ENCODE peak calls at places on chromosomes 4 and X, in four cellular contexts. One of them, this sample, is unnamed.

GRCh38 chr4:100106982-100107381 is 83.3 kb downstream of the DDIT4L start:
- DNase-seq in K562: no peak
- DNase-seq in GM12878: peak; percentile 71
- DNase-seq in IMR-90: no peak
- DNase-seq in this sample: no peak

GRCh38 chr4:78684196-78685079 is 91.7 kb upstream of the BMP2K start:
- DNase-seq in GM12878: no peak
- DNase-seq in K562: no peak
- DNase-seq in IMR-90: peak; percentile 55
- DNase-seq in this sample: no peak

GRCh38 chr4:128907966-128908365 is 98.5 kb downstream of the JADE1 start:
- DNase-seq in GM12878: no peak
- DNase-seq in K562: no peak
- DNase-seq in IMR-90: no peak
- DNase-seq in this sample: no peak

GRCh38 chrX:150429577-150429976 is 66.5 kb downstream of the MAMLD1 start:
- DNase-seq in IMR-90: peak; percentile 86
- DNase-seq in K562: no peak
- DNase-seq in GM12878: no peak
- DNase-seq in this sample: no peak

GRCh38 chr4:22237155-22237751 is 278.6 kb downstream of the ADGRA3 start:
- DNase-seq in K562: peak; percentile 24
- DNase-seq in IMR-90: peak; percentile 13
- DNase-seq in GM12878: no peak
- DNase-seq in this sample: no peak

GRCh38 chrX:40173662-40174593 is 76.2 kb upstream of the BCOR start:
- DNase-seq in GM12878: no peak
- DNase-seq in K562: no peak
- DNase-seq in IMR-90: no peak
- DNase-seq in this sample: no peak

GRCh38 chr4:112514449-112515277 is 1.3 kb downstream of the NEUROG2 start:
- DNase-seq in IMR-90: no peak
- DNase-seq in GM12878: no peak
- DNase-seq in K562: no peak
- DNase-seq in this sample: no peak

GRCh38 chr4:148056879-148057278 is 325.0 kb downstream of the ARHGAP10 start:
- DNase-seq in K562: peak; percentile 22
- DNase-seq in IMR-90: peak; percentile 77
- DNase-seq in GM12878: peak; percentile 95
- DNase-seq in this sample: peak; percentile 3

GRCh38 chr4:98260047-98260578 is 1.1 kb upstream of the RAP1GDS1 start:
- DNase-seq in K562: no peak
- DNase-seq in IMR-90: peak; percentile 10
- DNase-seq in GM12878: no peak
- DNase-seq in this sample: no peak

GRCh38 chr4:35163189-35163588 is 1081.1 kb downstream of the ARAP2 start:
- DNase-seq in GM12878: no peak
- DNase-seq in IMR-90: no peak
- DNase-seq in K562: no peak
- DNase-seq in this sample: no peak

GRCh38 chrX:134472041-134472440 is 12.1 kb downstream of the HPRT1 start:
- DNase-seq in IMR-90: no peak
- DNase-seq in K562: no peak
- DNase-seq in GM12878: no peak
- DNase-seq in this sample: no peak

GRCh38 chr4:76753814-76754213 is 144.1 kb downstream of the SOWAHB start:
- DNase-seq in GM12878: no peak
- DNase-seq in K562: no peak
- DNase-seq in IMR-90: peak; percentile 98
- DNase-seq in this sample: no peak

GRCh38 chr4:143586080-143586479 is 72.6 kb downstream of the SMARCA5 start:
- DNase-seq in GM12878: no peak
- DNase-seq in K562: no peak
- DNase-seq in IMR-90: peak; percentile 42
- DNase-seq in this sample: no peak

GRCh38 chrX:100913111-100913510 is 15.6 kb downstream of the XKRX start:
- DNase-seq in K562: no peak
- DNase-seq in GM12878: no peak
- DNase-seq in IMR-90: no peak
- DNase-seq in this sample: no peak

GRCh38 chr4:81723044-81723884 is 251.6 kb upstream of the RASGEF1B start:
- DNase-seq in GM12878: no peak
- DNase-seq in IMR-90: no peak
- DNase-seq in K562: no peak
- DNase-seq in this sample: no peak

GRCh38 chr4:28075557-28075956 is 1214.9 kb downstream of the STIM2 start:
- DNase-seq in IMR-90: peak; percentile 29
- DNase-seq in GM12878: no peak
- DNase-seq in K562: no peak
- DNase-seq in this sample: no peak

DNA sequence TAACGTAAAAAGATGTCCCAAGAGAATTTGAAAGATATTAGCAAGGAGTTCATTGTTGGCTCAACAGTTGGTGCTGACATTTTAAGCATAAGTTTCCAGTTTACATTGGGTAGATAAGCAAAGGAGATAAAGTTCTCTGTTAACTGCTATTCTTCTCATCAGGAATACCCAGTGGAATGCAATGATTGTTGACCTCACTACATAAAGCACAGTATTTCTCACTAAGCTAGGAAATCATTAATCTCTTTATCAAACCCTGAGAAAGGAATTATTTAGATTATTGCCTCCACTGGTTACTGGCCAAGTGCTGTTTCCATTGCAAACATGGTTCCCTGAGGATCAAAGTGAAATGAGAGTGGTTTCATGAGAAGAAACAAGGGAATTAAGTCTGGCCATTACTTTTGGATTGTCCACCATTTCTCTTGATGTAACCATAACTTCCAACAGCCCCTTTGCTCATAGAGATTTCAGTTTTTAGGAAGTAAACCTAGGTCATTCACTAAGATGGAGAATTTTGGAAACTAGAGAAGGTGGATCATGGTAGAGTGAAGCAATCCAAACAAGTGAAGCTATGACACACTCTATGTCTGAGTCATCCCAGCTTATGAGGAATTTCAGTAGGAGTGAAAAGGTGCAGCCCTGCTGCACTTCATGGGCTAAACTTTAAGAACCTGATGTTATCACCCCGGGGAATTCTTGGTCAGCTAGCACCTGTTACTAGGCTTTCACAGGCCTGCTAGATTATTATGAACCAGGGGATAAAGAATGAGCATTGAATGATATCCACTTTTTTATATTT is 163.4 kb downstream of the AREG start:
- DNase-seq in IMR-90: peak; percentile 61
- DNase-seq in K562: no peak
- DNase-seq in GM12878: no peak
- DNase-seq in this sample: peak; percentile 86
- TF ChIP-seq ELK1 in IMR-90: no peak
- TF ChIP-seq ELK1 in K562: no peak
- TF ChIP-seq ELK1 in GM12878: no peak
- TF ChIP-seq ELK1 in this sample: no peak

DNA sequence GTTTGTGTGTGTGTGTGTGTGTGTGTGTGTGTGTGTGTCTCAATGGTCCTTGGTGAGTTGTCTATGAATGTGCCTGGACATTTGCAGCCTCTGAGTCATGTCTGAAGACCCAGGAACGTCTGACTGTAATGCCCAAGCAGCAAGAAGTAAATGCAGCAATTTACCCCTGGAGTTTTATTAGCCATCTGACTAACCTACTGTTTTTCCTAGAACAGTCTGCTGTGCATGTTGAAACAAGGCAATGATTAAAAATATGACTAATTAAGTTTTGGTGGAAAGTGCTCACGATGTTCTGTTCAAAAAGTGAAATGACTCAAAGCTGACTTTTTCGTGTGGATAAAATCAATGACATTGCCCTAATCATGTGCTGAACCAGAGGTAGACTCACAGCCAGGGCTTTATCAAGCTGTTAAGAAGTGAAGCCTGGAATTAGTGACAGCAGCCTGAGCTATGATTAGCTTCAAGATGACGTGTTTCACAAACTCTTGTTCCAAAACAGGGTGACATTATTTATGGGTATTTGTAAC is 201.6 kb downstream of the CPE start:
- DNase-seq in K562: no peak
- DNase-seq in IMR-90: no peak
- DNase-seq in GM12878: no peak
- DNase-seq in this sample: no peak
- TF ChIP-seq ELK1 in K562: no peak
- TF ChIP-seq ELK1 in IMR-90: no peak
- TF ChIP-seq ELK1 in GM12878: no peak
- TF ChIP-seq ELK1 in this sample: no peak

GRCh38 chr4:949656-950055 is 17.4 kb downstream of the TMEM175 start:
- DNase-seq in K562: no peak
- DNase-seq in IMR-90: no peak
- DNase-seq in GM12878: no peak
- DNase-seq in this sample: no peak

GRCh38 chr4:948936-949300 is 16.7 kb downstream of the TMEM175 start:
- DNase-seq in IMR-90: no peak
- DNase-seq in GM12878: no peak
- DNase-seq in K562: no peak
- DNase-seq in this sample: no peak

GRCh38 chr4:951594-952468 is 19.6 kb downstream of the TMEM175 start:
- DNase-seq in IMR-90: no peak
- DNase-seq in K562: no peak
- DNase-seq in GM12878: no peak
- DNase-seq in this sample: no peak

GRCh38 chr4:951186-951585 is 18.9 kb downstream of the TMEM175 start:
- DNase-seq in K562: no peak
- DNase-seq in IMR-90: no peak
- DNase-seq in GM12878: no peak
- DNase-seq in this sample: no peak

DNA sequence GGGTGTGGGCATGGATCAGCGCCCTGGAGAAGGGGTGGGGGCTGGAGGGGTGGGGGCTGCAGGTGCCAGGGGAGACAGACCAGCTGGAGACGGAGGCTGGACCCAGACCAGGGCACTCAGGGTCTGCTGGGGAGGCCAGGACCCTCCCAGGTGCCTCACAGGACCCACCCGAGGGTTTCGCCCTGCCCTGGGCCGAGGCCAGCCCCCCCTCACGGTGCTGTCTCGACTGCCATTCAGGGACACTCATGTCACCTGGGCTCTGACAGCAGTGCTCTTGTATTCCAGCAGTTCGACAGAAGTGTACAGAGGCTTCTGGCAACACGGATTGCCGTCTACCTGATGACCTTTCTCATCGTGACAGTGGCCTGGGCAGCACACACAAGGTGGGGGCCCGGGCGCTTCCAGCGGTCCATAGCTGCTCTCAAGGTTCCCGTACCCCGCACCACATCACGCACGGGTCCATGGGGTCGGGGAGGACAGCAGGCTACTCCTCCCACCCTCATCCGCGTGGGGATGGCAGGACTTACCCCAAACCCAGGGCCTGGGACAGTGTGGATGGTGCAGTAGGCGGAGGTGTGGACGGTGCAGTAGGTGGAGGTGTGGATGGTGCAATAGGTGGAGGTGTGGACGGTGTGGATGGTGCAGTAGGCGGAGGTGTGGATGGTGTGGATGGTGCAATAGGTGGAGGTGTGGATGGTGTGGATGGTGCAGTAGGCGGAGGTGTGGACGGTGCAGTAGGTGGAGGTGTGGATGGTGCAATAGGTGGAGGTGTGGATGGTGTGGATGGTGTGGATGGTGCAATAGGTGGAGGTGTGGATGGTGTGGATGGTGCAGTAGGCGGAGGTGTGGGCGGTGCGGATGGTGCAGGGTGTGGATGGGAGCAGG is 18.1 kb downstream of the TMEM175 start:
- DNase-seq in GM12878: no peak
- DNase-seq in K562: no peak
- DNase-seq in IMR-90: no peak
- DNase-seq in this sample: no peak
- TF ChIP-seq ELK1 in GM12878: no peak
- TF ChIP-seq ELK1 in K562: no peak
- TF ChIP-seq ELK1 in IMR-90: no peak
- TF ChIP-seq ELK1 in this sample: no peak

GRCh38 chr4:153771058-153771457 is 11.2 kb upstream of the RNF175 start:
- DNase-seq in IMR-90: no peak
- DNase-seq in K562: no peak
- DNase-seq in GM12878: no peak
- DNase-seq in this sample: no peak
- TF ChIP-seq ELK1 in IMR-90: no peak
- TF ChIP-seq ELK1 in K562: no peak
- TF ChIP-seq ELK1 in GM12878: no peak
- TF ChIP-seq ELK1 in this sample: no peak

GRCh38 chr4:101191302-101192098 is 155.8 kb downstream of the PPP3CA start:
- DNase-seq in K562: no peak
- DNase-seq in IMR-90: peak; percentile 92
- DNase-seq in GM12878: no peak
- DNase-seq in this sample: no peak
- TF ChIP-seq ELK1 in K562: no peak
- TF ChIP-seq ELK1 in IMR-90: no peak
- TF ChIP-seq ELK1 in GM12878: no peak
- TF ChIP-seq ELK1 in this sample: no peak

DNA sequence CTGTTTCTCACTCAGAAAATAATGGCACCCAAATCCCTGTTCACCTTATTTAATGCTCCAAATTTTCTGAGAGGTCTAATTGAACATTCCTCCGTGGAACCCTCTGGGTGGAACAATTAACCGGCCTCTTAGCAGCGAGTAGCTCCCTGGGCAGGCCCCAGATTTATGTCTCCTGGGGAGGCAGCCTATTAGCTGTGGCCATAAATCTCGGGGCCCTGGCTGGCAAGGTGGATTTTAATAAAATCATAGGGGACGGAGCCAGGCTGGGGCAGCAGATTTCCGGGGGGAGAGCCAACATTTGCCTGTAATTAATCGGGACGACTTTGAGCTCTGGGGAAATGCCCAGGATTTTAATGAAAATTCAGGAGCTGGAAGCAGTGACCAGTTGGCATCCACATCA is 49.1 kb upstream of the MSX1 start:
- DNase-seq in GM12878: no peak
- DNase-seq in IMR-90: no peak
- DNase-seq in K562: no peak
- DNase-seq in this sample: no peak
- TF ChIP-seq ELK1 in GM12878: no peak
- TF ChIP-seq ELK1 in IMR-90: no peak
- TF ChIP-seq ELK1 in K562: no peak
- TF ChIP-seq ELK1 in this sample: no peak

DNA sequence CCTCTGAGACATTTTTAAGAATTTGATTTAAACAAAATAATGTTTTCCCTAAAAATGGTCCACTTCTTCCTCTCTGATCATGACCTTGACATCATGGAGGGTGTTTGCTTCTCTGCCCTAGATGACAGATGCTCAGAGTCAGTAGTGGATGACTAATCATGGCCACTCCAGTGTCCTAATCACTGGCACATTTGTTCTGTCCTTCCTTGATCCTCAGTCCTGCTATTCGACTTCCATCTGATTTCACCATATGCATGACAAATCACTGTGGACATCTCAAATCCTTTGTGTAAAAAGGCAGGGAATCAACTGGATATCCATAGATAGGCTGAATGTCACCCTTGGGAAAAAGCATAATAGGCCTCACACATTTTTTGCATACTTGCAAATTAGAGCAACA is 9.0 kb downstream of the CRMP1 start:
- DNase-seq in IMR-90: no peak
- DNase-seq in K562: no peak
- DNase-seq in GM12878: no peak
- DNase-seq in this sample: no peak
- TF ChIP-seq ELK1 in IMR-90: no peak
- TF ChIP-seq ELK1 in K562: no peak
- TF ChIP-seq ELK1 in GM12878: no peak
- TF ChIP-seq ELK1 in this sample: no peak

This sample was measured in A549.